ENCODE peak calls at places on chromosomes 6 and 20, in nine cellular contexts. V is MM.1S, T is breast epithelium, E is choroid plexus epithelial cell, G is fibroblast of lung, R is tibial artery, K is neural crest cell, J is A549, Z is AG09319. H is an unnamed sample.

GRCh38 chr6:113190170-113190569 is 667.0 kb upstream of the MARCKS start:
- DNase-seq in V (no peak), T (no peak), E (peak), G (no peak), R (no peak), K (no peak), J (no peak), Z (no peak), H (no peak)

GRCh38 chr6:167292301-167293087 is 1.4 kb downstream of the UNC93A start:
- DNase-seq in V (no peak), T (no peak), E (no peak), G (no peak), R (no peak), K (no peak), J (no peak), Z (no peak), H (no peak)

GRCh38 chr6:81487489-81487888 is 265.0 kb downstream of the TENT5A start:
- DNase-seq in V (no peak), T (no peak), E (peak), G (peak), R (peak), K (no peak), J (no peak), Z (no peak), H (no peak)

GRCh38 chr20:8534368-8534767 is 402.3 kb downstream of the PLCB1 start:
- DNase-seq in V (no peak), T (no peak), E (no peak), G (no peak), R (no peak), K (no peak), J (no peak), Z (no peak), H (no peak)

GRCh38 chr6:56902551-56903464 is 52.1 kb upstream of the BEND6 start:
- DNase-seq in V (peak), T (no peak), E (peak), G (peak), R (no peak), K (no peak), J (peak), Z (peak), H (no peak)

GRCh38 chr20:23151008-23151703 is 65.0 kb upstream of the CD93 start:
- DNase-seq in V (no peak), T (no peak), E (peak), G (no peak), R (no peak), K (no peak), J (no peak), Z (no peak), H (no peak)

GRCh38 chr6:160010067-160010466 is 41.2 kb downstream of the IGF2R start:
- DNase-seq in V (no peak), T (no peak), E (peak), G (peak), R (peak), K (no peak), J (no peak), Z (peak), H (no peak)

GRCh38 chr6:142501795-142502194 is 200.0 kb downstream of the ADGRG6 start:
- DNase-seq in V (no peak), T (no peak), E (no peak), G (no peak), R (no peak), K (no peak), J (no peak), Z (no peak), H (no peak)

GRCh38 chr6:15915508-15916178 is 213.2 kb upstream of the MYLIP start:
- DNase-seq in V (no peak), T (no peak), E (no peak), G (no peak), R (no peak), K (no peak), J (no peak), Z (no peak), H (no peak)

GRCh38 chr6:28643017-28643740 is 117.5 kb downstream of the GPX5 start:
- DNase-seq in V (peak), T (no peak), E (peak), G (peak), R (no peak), K (peak), J (no peak), Z (peak), H (peak)

GRCh38 chr6:157021267-157022021 is 244.3 kb downstream of the ARID1B start:
- DNase-seq in V (peak), T (peak), E (peak), G (peak), R (peak), K (peak), J (peak), Z (peak), H (peak)

GRCh38 chr6:167750956-167751358 is 75.8 kb upstream of the AFDN start:
- DNase-seq in V (no peak), T (peak), E (no peak), G (no peak), R (peak), K (no peak), J (no peak), Z (no peak), H (no peak)

GRCh38 chr6:125962900-125963497 is 6.4 kb downstream of the HINT3 start:
- DNase-seq in V (no peak), T (no peak), E (no peak), G (no peak), R (no peak), K (no peak), J (no peak), Z (no peak), H (no peak)

GRCh38 chr20:62617711-62618483 is 24.4 kb upstream of the SLCO4A1 start:
- DNase-seq in V (no peak), T (no peak), E (no peak), G (peak), R (peak), K (no peak), J (no peak), Z (no peak), H (no peak)

GRCh38 chr6:148954934-148955915 is 208.4 kb downstream of the UST start:
- DNase-seq in V (no peak), T (no peak), E (peak), G (no peak), R (no peak), K (no peak), J (no peak), Z (no peak), H (no peak)

GRCh38 chr6:129753422-129753821 is 43.4 kb upstream of the ARHGAP18 start:
- DNase-seq in V (no peak), T (no peak), E (peak), G (peak), R (no peak), K (no peak), J (no peak), Z (no peak), H (no peak)

GRCh38 chr20:50121858-50122271 is 8.9 kb upstream of the UBE2V1 start:
- DNase-seq in V (no peak), T (no peak), E (peak), G (peak), R (no peak), K (no peak), J (peak), Z (no peak), H (no peak)

GRCh38 chr6:154341326-154341725 is 15.3 kb downstream of the IPCEF1 start:
- DNase-seq in V (no peak), T (no peak), E (no peak), G (no peak), R (no peak), K (no peak), J (no peak), Z (no peak), H (no peak)

GRCh38 chr6:165889636-165890403 is 226.8 kb upstream of the PDE10A start:
- DNase-seq in V (no peak), T (no peak), E (peak), G (peak), R (no peak), K (peak), J (no peak), Z (no peak), H (peak)

GRCh38 chr6:159608961-159609673 is 83.9 kb downstream of the SOD2 start:
- DNase-seq in V (peak), T (no peak), E (peak), G (peak), R (no peak), K (no peak), J (peak), Z (no peak), H (peak)

GRCh38 chr6:1633366-1634021 is 23.8 kb downstream of the FOXC1 start:
- DNase-seq in V (no peak), T (no peak), E (no peak), G (no peak), R (peak), K (no peak), J (no peak), Z (no peak), H (no peak)

GRCh38 chr6:54366647-54367327 is 58.5 kb downstream of the TINAG start:
- DNase-seq in V (no peak), T (no peak), E (peak), G (peak), R (no peak), K (no peak), J (no peak), Z (no peak), H (no peak)

GRCh38 chr6:40962241-40962640 is 76.8 kb downstream of the UNC5CL start:
- DNase-seq in V (peak), T (no peak), E (peak), G (peak), R (no peak), K (no peak), J (peak), Z (peak), H (no peak)

GRCh38 chr6:136822051-136822378 is 377 bp upstream of the PEX7 start:
- DNase-seq in V (no peak), T (no peak), E (peak), G (peak), R (no peak), K (no peak), J (peak), Z (no peak), H (no peak)

GRCh38 chr6:107491059-107491609 is 1.2 kb downstream of the SOBP start:
- DNase-seq in V (no peak), T (no peak), E (peak), G (no peak), R (peak), K (peak), J (peak), Z (no peak), H (peak)

GRCh38 chr6:14276066-14276465 is 158.5 kb downstream of the CD83 start:
- DNase-seq in V (no peak), T (no peak), E (no peak), G (no peak), R (no peak), K (no peak), J (no peak), Z (no peak), H (no peak)

GRCh38 chr20:56975838-56976237 is 290.6 kb downstream of the BMP7 start:
- DNase-seq in V (no peak), T (no peak), E (no peak), G (no peak), R (no peak), K (no peak), J (no peak), Z (no peak), H (no peak)

GRCh38 chr20:21360686-21361085 is 36.6 kb downstream of the NKX2-4 start:
- DNase-seq in V (no peak), T (no peak), E (peak), G (peak), R (no peak), K (no peak), J (no peak), Z (peak), H (no peak)

GRCh38 chr6:37489697-37490336 is 9.9 kb downstream of the CCDC167 start:
- DNase-seq in V (no peak), T (no peak), E (peak), G (no peak), R (no peak), K (no peak), J (no peak), Z (no peak), H (no peak)

DNA sequence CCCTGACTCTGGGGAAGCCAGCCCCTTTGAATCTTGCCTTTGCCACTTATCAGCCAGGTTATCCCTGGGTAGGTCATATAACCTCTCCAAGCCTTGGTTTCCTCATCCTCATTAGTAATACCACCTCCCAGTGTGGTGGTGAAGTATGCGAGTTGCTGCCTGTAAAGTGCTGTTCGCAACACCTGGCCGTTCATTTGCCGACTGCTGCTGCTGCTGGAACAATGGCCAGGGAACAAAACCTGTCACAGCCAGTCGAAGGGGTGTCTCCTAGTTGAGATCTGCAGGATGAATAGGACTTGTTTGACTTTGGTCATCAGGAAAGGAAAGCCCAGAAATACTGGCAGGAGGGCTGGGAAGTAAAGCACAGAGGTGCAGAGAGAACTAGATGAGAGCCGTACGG is 6.1 kb downstream of the MANBAL start:
- DNase-seq in V (no peak), T (no peak), E (no peak), G (peak), R (no peak), K (no peak), J (peak), Z (no peak), H (no peak)
- TF ChIP-seq CTCF in V (no peak), T (no peak), E (no peak), G (no peak), R (no peak), K (no peak), J (no peak), Z (no peak), H (no peak)

GRCh38 chr6:150865406-150866146 is at the start of gene MTHFD1L:
- DNase-seq in V (peak), T (peak), E (peak), G (peak), R (peak), K (peak), J (peak), Z (peak), H (peak)
- TF ChIP-seq CTCF in V (peak), T (no peak), E (peak), G (peak), R (peak), K (peak), J (peak), Z (peak), H (peak)

GRCh38 chr6:127195833-127196232 is 70.8 kb upstream of the RNF146 start:
- DNase-seq in V (no peak), T (no peak), E (peak), G (no peak), R (no peak), K (no peak), J (no peak), Z (no peak), H (no peak)
- TF ChIP-seq CTCF in V (no peak), T (no peak), E (peak), G (no peak), R (no peak), K (no peak), J (no peak), Z (no peak), H (no peak)

GRCh38 chr20:33093074-33093473 is 13.6 kb downstream of the BPIFB4 start:
- DNase-seq in V (no peak), T (no peak), E (no peak), G (no peak), R (no peak), K (no peak), J (no peak), Z (no peak), H (no peak)

GRCh38 chr20:33092361-33092760 is 12.9 kb downstream of the BPIFB4 start:
- DNase-seq in V (no peak), T (no peak), E (no peak), G (no peak), R (no peak), K (no peak), J (no peak), Z (no peak), H (no peak)

GRCh38 chr20:33093582-33093981 is 14.1 kb downstream of the BPIFB4 start:
- DNase-seq in V (no peak), T (no peak), E (no peak), G (no peak), R (no peak), K (no peak), J (no peak), Z (no peak), H (no peak)

GRCh38 chr20:33091147-33091546 is 11.7 kb downstream of the BPIFB4 start:
- DNase-seq in V (no peak), T (no peak), E (no peak), G (no peak), R (no peak), K (no peak), J (no peak), Z (no peak), H (no peak)

GRCh38 chr20:33091693-33092092 is 12.2 kb downstream of the BPIFB4 start:
- DNase-seq in V (no peak), T (no peak), E (no peak), G (no peak), R (no peak), K (no peak), J (no peak), Z (no peak), H (no peak)
- TF ChIP-seq CTCF in V (no peak), T (no peak), E (no peak), G (no peak), R (no peak), K (no peak), J (no peak), Z (no peak), H (no peak)

GRCh38 chr20:59845472-59845871 is 88.0 kb downstream of the SYCP2 start:
- DNase-seq in V (no peak), T (no peak), E (no peak), G (no peak), R (no peak), K (no peak), J (no peak), Z (no peak), H (no peak)

GRCh38 chr20:59848182-59848581 is 85.3 kb downstream of the SYCP2 start:
- DNase-seq in V (no peak), T (no peak), E (no peak), G (no peak), R (no peak), K (no peak), J (no peak), Z (no peak), H (no peak)

GRCh38 chr20:59850018-59850641 is 83.3 kb downstream of the SYCP2 start:
- DNase-seq in V (peak), T (no peak), E (peak), G (peak), R (no peak), K (no peak), J (peak), Z (peak), H (no peak)
- TF ChIP-seq CTCF in V (peak), T (peak), E (peak), G (peak), R (peak), K (peak), J (peak), Z (peak), H (peak)

DNA sequence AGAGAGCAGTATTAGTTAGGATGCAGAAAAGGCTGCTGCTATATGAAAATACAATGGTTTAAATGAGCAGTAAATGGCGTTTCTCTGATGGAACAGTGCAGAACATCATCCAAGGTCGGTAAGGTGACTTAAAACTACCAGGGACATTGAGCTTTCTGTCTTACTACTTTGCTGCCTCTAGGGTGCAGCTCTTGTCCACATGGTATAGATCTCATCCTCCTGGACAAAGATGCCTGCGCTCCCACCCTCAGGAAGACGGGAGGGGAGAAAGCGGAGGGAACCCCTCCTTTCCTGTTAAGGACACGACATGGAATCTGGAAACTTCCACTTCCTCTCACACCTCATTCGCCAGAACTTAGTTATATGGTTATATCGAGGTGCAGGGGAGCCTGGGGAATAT is 224.4 kb upstream of the TSHZ2 start:
- DNase-seq in V (peak), T (no peak), E (no peak), G (peak), R (no peak), K (no peak), J (no peak), Z (no peak), H (peak)
- TF ChIP-seq CTCF in V (peak), T (no peak), E (no peak), G (no peak), R (no peak), K (peak), J (no peak), Z (peak), H (peak)